ENCODE peak calls at places on chromosome 10, in nine cellular contexts. E, S, F, R, P, D, Q, I and X are unnamed samples.

GRCh38 chr10:44978570-44979280 is at the start of gene DEPP1:
- DNase-seq in F (no peak), S (peak), D (peak), E (no peak), P (peak), R (peak), Q (no peak), I (peak), X (no peak)

GRCh38 chr10:109663122-109663521 is 260.2 kb downstream of the XPNPEP1 start:
- DNase-seq in R (no peak), D (no peak), S (no peak), F (no peak), E (no peak), I (no peak), P (no peak), Q (no peak), X (no peak)

GRCh38 chr10:128922172-128922571 is 544.9 kb upstream of the MGMT start:
- DNase-seq in D (no peak), Q (no peak), F (no peak), S (no peak), E (no peak), I (no peak), R (peak), P (no peak), X (no peak)

GRCh38 chr10:98619446-98619845 is 172.7 kb upstream of the HPS1 start:
- DNase-seq in R (no peak), I (no peak), E (no peak), S (no peak), D (no peak), F (no peak), Q (no peak), P (no peak), X (no peak)

GRCh38 chr10:103676058-103676785 is 179.2 kb downstream of the SH3PXD2A start:
- DNase-seq in I (peak), D (peak), P (no peak), S (no peak), R (peak), E (no peak), Q (no peak), F (no peak), X (no peak)

GRCh38 chr10:74542077-74542476 is 284.3 kb upstream of the KAT6B start:
- DNase-seq in I (no peak), F (no peak), P (no peak), Q (no peak), D (no peak), S (no peak), R (no peak), E (no peak), X (no peak)

GRCh38 chr10:43218206-43218950 is 48.5 kb downstream of the RASGEF1A start:
- DNase-seq in P (no peak), F (no peak), Q (no peak), D (no peak), E (no peak), I (no peak), R (no peak), S (no peak), X (no peak)

GRCh38 chr10:81215498-81215897 is 659.5 kb upstream of the NRG3 start:
- DNase-seq in I (no peak), E (no peak), D (no peak), P (no peak), R (no peak), Q (no peak), F (no peak), S (no peak), X (no peak)

GRCh38 chr10:62352356-62352963 is 21.7 kb upstream of the ZNF365 start:
- DNase-seq in S (no peak), Q (no peak), P (no peak), F (no peak), D (no peak), E (peak), R (no peak), I (no peak), X (no peak)

GRCh38 chr10:18230794-18231193 is 90.6 kb downstream of the CACNB2 start:
- DNase-seq in R (no peak), I (no peak), Q (no peak), S (no peak), F (no peak), E (no peak), P (no peak), D (no peak), X (no peak)

GRCh38 chr10:71004676-71005075 is 116.3 kb upstream of the PCBD1 start:
- DNase-seq in F (no peak), E (no peak), I (peak), Q (no peak), R (no peak), D (no peak), S (no peak), P (no peak), X (no peak)

GRCh38 chr10:103442031-103442461 is 10.1 kb downstream of the CALHM2 start:
- DNase-seq in E (no peak), I (peak), S (no peak), R (peak), P (no peak), F (no peak), Q (no peak), D (no peak), X (no peak)

GRCh38 chr10:69327463-69328345 is 49.4 kb downstream of the HK1 start:
- DNase-seq in E (no peak), R (peak), S (no peak), P (peak), D (peak), F (no peak), Q (peak), I (peak), X (no peak)

GRCh38 chr10:25017247-25017590 is 807 bp downstream of the THNSL1 start:
- DNase-seq in F (peak), I (no peak), E (no peak), D (peak), R (no peak), Q (no peak), P (peak), S (peak), X (peak)

GRCh38 chr10:90421874-90422273 is 436.0 kb downstream of the HTR7 start:
- DNase-seq in D (no peak), F (no peak), Q (no peak), S (no peak), R (no peak), I (no peak), P (no peak), E (no peak), X (no peak)

GRCh38 chr10:88991161-88991899 is 732 bp downstream of the FAS start:
- DNase-seq in E (peak), D (peak), R (peak), I (peak), S (peak), F (peak), P (no peak), Q (no peak), X (peak)

GRCh38 chr10:51498424-51498823 is 201.0 kb downstream of the CSTF2T start:
- DNase-seq in I (no peak), Q (no peak), S (no peak), R (no peak), D (no peak), E (no peak), P (no peak), F (no peak), X (no peak)